ENCODE peak calls at places on chromosomes 11 and 22, in five cellular contexts. One of them, this sample, is unnamed.

GRCh38 chr22:28017859-28018258 is 98.8 kb upstream of the PITPNB start:
- DNase-seq in SK-N-SH: no peak
- DNase-seq in left lobe of liver: peak
- DNase-seq in left cardiac atrium: no peak
- DNase-seq in B cell: no peak
- DNase-seq in this sample: no peak

GRCh38 chr22:46421272-46421671 is 85.8 kb downstream of the TRMU start:
- DNase-seq in B cell: peak
- DNase-seq in SK-N-SH: no peak
- DNase-seq in left cardiac atrium: no peak
- DNase-seq in left lobe of liver: no peak
- DNase-seq in this sample: peak

GRCh38 chr11:70206226-70206785 is 3.2 kb downstream of the FADD start:
- DNase-seq in left lobe of liver: no peak
- DNase-seq in SK-N-SH: no peak
- DNase-seq in B cell: no peak
- DNase-seq in left cardiac atrium: no peak
- DNase-seq in this sample: no peak

GRCh38 chr22:39244496-39245129 is at the start of gene PDGFB:
- DNase-seq in SK-N-SH: no peak
- DNase-seq in B cell: no peak
- DNase-seq in left lobe of liver: no peak
- DNase-seq in left cardiac atrium: peak
- DNase-seq in this sample: no peak

GRCh38 chr11:61828629-61829407 is 718 bp downstream of the FADS2 start:
- DNase-seq in B cell: no peak
- DNase-seq in SK-N-SH: peak
- DNase-seq in left lobe of liver: peak
- DNase-seq in left cardiac atrium: no peak
- DNase-seq in this sample: no peak

GRCh38 chr11:73383249-73384126 is 7.3 kb downstream of the RELT start:
- DNase-seq in left lobe of liver: no peak
- DNase-seq in B cell: peak
- DNase-seq in SK-N-SH: no peak
- DNase-seq in left cardiac atrium: no peak
- DNase-seq in this sample: peak

GRCh38 chr11:65642014-65642671 is 4.2 kb downstream of the SIPA1 start:
- DNase-seq in B cell: no peak
- DNase-seq in left lobe of liver: no peak
- DNase-seq in SK-N-SH: no peak
- DNase-seq in left cardiac atrium: no peak
- DNase-seq in this sample: peak

GRCh38 chr22:26398741-26399153 is 30.3 kb upstream of the ASPHD2 start:
- DNase-seq in left cardiac atrium: peak
- DNase-seq in left lobe of liver: peak
- DNase-seq in SK-N-SH: peak
- DNase-seq in B cell: peak
- DNase-seq in this sample: peak

GRCh38 chr11:124602193-124602592 is 9.0 kb upstream of the PANX3 start:
- DNase-seq in left cardiac atrium: no peak
- DNase-seq in SK-N-SH: no peak
- DNase-seq in left lobe of liver: no peak
- DNase-seq in B cell: no peak
- DNase-seq in this sample: no peak

GRCh38 chr22:46064236-46064965 is 85.9 kb upstream of the PPARA start:
- DNase-seq in left lobe of liver: peak
- DNase-seq in SK-N-SH: peak
- DNase-seq in B cell: no peak
- DNase-seq in left cardiac atrium: peak
- DNase-seq in this sample: no peak

GRCh38 chr11:14643697-14644395 is at the start of gene PDE3B:
- DNase-seq in left lobe of liver: peak
- DNase-seq in SK-N-SH: peak
- DNase-seq in B cell: peak
- DNase-seq in left cardiac atrium: peak
- DNase-seq in this sample: peak

GRCh38 chr11:92550411-92550810 is 325.8 kb downstream of the FAT3 start:
- DNase-seq in left lobe of liver: peak
- DNase-seq in left cardiac atrium: no peak
- DNase-seq in SK-N-SH: no peak
- DNase-seq in B cell: no peak
- DNase-seq in this sample: no peak

GRCh38 chr11:17739945-17740338 is 5.4 kb downstream of the KCNC1 start:
- DNase-seq in left lobe of liver: no peak
- DNase-seq in left cardiac atrium: no peak
- DNase-seq in B cell: no peak
- DNase-seq in SK-N-SH: no peak
- DNase-seq in this sample: no peak